ENCODE peak calls at places on chromosomes 3 and 15, in five cellular contexts. N is A549; X is CD4-positive, CD25-positive, alpha-beta regulatory T cell; I is NCI-H524; S is astrocyte of the cerebellum. M is an unnamed sample.
A peak's percentile ranks its signal among the peaks of the same experiment; 100 is the strongest.

GRCh38 chr3:120450914-120451669 is at the start of gene FSTL1:
- DNase-seq in X (no peak), I (no peak), N (no peak), S (no peak), M (no peak)

GRCh38 chr3:17852217-17852616 is 109.8 kb upstream of the TBC1D5 start:
- DNase-seq in S (no peak), X (no peak), N (no peak), I (no peak), M (peak; percentile 18)

GRCh38 chr3:52091566-52092290 is 35.4 kb upstream of the DUSP7 start:
- DNase-seq in I (peak; percentile 24), S (no peak), N (no peak), X (no peak), M (no peak)

GRCh38 chr15:26081758-26082068 is 218.6 kb upstream of the ATP10A start:
- DNase-seq in N (no peak), X (no peak), I (no peak), S (no peak), M (no peak)

GRCh38 chr15:25736451-25736850 is 126.7 kb downstream of the ATP10A start:
- DNase-seq in S (no peak), I (no peak), N (no peak), X (no peak), M (no peak)

GRCh38 chr3:49556500-49557275 is 2.4 kb downstream of the BSN start:
- DNase-seq in N (no peak), I (no peak), S (no peak), X (no peak), M (no peak)

GRCh38 chr3:132344666-132345280 is 27.6 kb downstream of the ACP3 start:
- DNase-seq in N (no peak), X (no peak), I (no peak), S (no peak), M (no peak)

GRCh38 chr3:59245300-59245878 is 195.6 kb upstream of the CFAP20DC start:
- DNase-seq in S (no peak), X (no peak), I (no peak), N (no peak), M (no peak)

GRCh38 chr3:150180349-150180748 is 209.7 kb upstream of the PFN2 start:
- DNase-seq in I (no peak), X (no peak), N (peak; percentile 72), S (peak; percentile 59), M (no peak)

GRCh38 chr15:62390793-62391543 is 225.9 kb upstream of the C2CD4B start:
- DNase-seq in S (no peak), X (no peak), I (peak; percentile 34), N (peak; percentile 63), M (peak; percentile 30)

GRCh38 chr3:161977063-161977462 is 480.5 kb downstream of the OTOL1 start:
- DNase-seq in S (peak; percentile 19), X (no peak), N (no peak), I (no peak), M (no peak)

GRCh38 chr15:60651734-60652141 is 172.8 kb upstream of the ICE2 start:
- DNase-seq in I (peak; percentile 59), N (no peak), X (no peak), S (no peak), M (no peak)

GRCh38 chr15:69081310-69082004 is 67.0 kb downstream of the NOX5 start:
- DNase-seq in N (no peak), I (no peak), S (no peak), X (no peak), M (no peak)

GRCh38 chr3:126270145-126270811 is 86.9 kb downstream of the KLF15 start:
- DNase-seq in X (no peak), I (no peak), S (peak; percentile 34), N (no peak), M (no peak)

GRCh38 chr15:67998599-67999122 is 55.5 kb upstream of the PIAS1 start:
- DNase-seq in N (peak; percentile 57), I (no peak), X (no peak), S (no peak), M (no peak)

GRCh38 chr3:186097663-186098451 is 11.0 kb downstream of the ETV5 start:
- DNase-seq in S (peak; percentile 67), N (peak; percentile 91), I (peak; percentile 91), X (no peak), M (no peak)

GRCh38 chr3:8255771-8256170 is 245.9 kb upstream of the LMCD1 start:
- DNase-seq in X (no peak), N (no peak), S (no peak), I (no peak), M (no peak)

GRCh38 chr15:61798631-61799030 is 261.6 kb downstream of the VPS13C start:
- DNase-seq in X (no peak), I (no peak), N (no peak), S (no peak), M (no peak)

GRCh38 chr3:45654344-45654934 is 34.8 kb upstream of the SACM1L start:
- DNase-seq in I (no peak), S (no peak), N (no peak), X (no peak), M (no peak)

GRCh38 chr3:159763466-159764210 is 225.0 kb upstream of the IL12A start:
- DNase-seq in S (no peak), N (peak; percentile 88), I (peak; percentile 86), X (no peak), M (no peak)

GRCh38 chr3:100910986-100911385 is 82.2 kb downstream of the ABI3BP start:
- DNase-seq in I (no peak), N (no peak), S (no peak), X (no peak), M (no peak)

GRCh38 chr3:14725015-14725431 is 50.1 kb downstream of the C3orf20 start:
- DNase-seq in I (no peak), N (peak; percentile 6), X (no peak), S (no peak), M (no peak)

GRCh38 chr15:90872481-90873184 is 4.2 kb downstream of the FURIN start:
- DNase-seq in X (no peak), I (no peak), S (peak; percentile 53), N (peak; percentile 61), M (no peak)

GRCh38 chr3:124178531-124178930 is 186.6 kb upstream of the ROPN1 start:
- DNase-seq in X (no peak), I (no peak), N (no peak), S (no peak), M (no peak)